ENCODE peak calls at places on chromosomes 16 and 17, in ten cellular contexts. N is GM13977, E is astrocyte, G is uterus, F is foreskin keratinocyte, Q is AG04450, J is endothelial cell, Y is IMR-90, L is right lobe of liver, Z is RWPE1. U is an unnamed sample.

GRCh38 chr16:65119905-65120341 is 1.9 kb downstream of the CDH11 start:
- DNase-seq in L (no peak), G (peak; percentile 22), N (no peak), F (no peak), Z (no peak), Y (peak; percentile 76), Q (no peak), E (peak; percentile 85), J (no peak), U (no peak)

GRCh38 chr17:66950886-66951604 is 13.5 kb upstream of the CACNG4 start:
- DNase-seq in Z (no peak), E (no peak), L (no peak), Q (no peak), J (no peak), Y (no peak), N (no peak), F (no peak), G (no peak), U (no peak)

GRCh38 chr17:20890338-20890737 is 152.5 kb downstream of the USP22 start:
- DNase-seq in G (no peak), L (no peak), Y (no peak), F (no peak), N (no peak), E (no peak), Z (no peak), Q (no peak), J (no peak), U (no peak)

GRCh38 chr16:2933701-2934100 is 22.0 kb downstream of the FLYWCH1 start:
- DNase-seq in Z (no peak), N (no peak), G (no peak), J (no peak), Y (no peak), L (no peak), F (no peak), Q (no peak), E (no peak), U (no peak)

GRCh38 chr17:43380307-43380706 is 18.5 kb upstream of the ARL4D start:
- DNase-seq in N (no peak), Q (no peak), Y (no peak), F (no peak), J (no peak), Z (no peak), L (no peak), E (no peak), G (no peak), U (no peak)

GRCh38 chr16:740459-740763 is 386 bp downstream of the CIAO3 start:
- DNase-seq in Z (no peak), F (no peak), Q (no peak), J (no peak), N (no peak), L (no peak), E (no peak), Y (no peak), G (no peak), U (no peak)

GRCh38 chr16:19700319-19700781 is 17.7 kb downstream of the KNOP1 start:
- DNase-seq in Z (peak; percentile 38), L (peak; percentile 75), Y (peak; percentile 70), F (no peak), E (peak; percentile 80), J (no peak), N (no peak), Q (no peak), G (peak; percentile 55), U (no peak)

GRCh38 chr17:77285594-77286390 is 145.0 kb downstream of the SEC14L1 start:
- DNase-seq in Y (peak; percentile 89), F (peak; percentile 92), J (no peak), L (peak; percentile 85), N (no peak), G (no peak), Q (peak; percentile 50), Z (peak; percentile 82), E (peak; percentile 94), U (no peak)

GRCh38 chr17:77891602-77892001 is 66.9 kb upstream of the TNRC6C start:
- DNase-seq in L (no peak), Q (no peak), Y (no peak), E (no peak), F (no peak), G (no peak), N (no peak), J (no peak), Z (no peak), U (no peak)

GRCh38 chr17:733743-734142 is 1.3 kb downstream of the TLCD3A start:
- DNase-seq in J (no peak), F (no peak), E (no peak), L (no peak), Z (no peak), G (no peak), Y (no peak), Q (no peak), N (no peak), U (no peak)

GRCh38 chr17:58320570-58321323 is 7.8 kb downstream of the TSPOAP1 start:
- DNase-seq in Q (no peak), J (no peak), Y (no peak), G (no peak), E (no peak), L (no peak), N (no peak), Z (no peak), F (no peak), U (no peak)

GRCh38 chr17:81440511-81441244 is 45.4 kb downstream of the BAHCC1 start:
- DNase-seq in Z (no peak), L (no peak), F (no peak), J (peak; percentile 85), N (peak; percentile 77), G (no peak), E (no peak), Y (no peak), Q (no peak), U (no peak)

GRCh38 chr16:50252082-50252611 is 14.2 kb upstream of the ADCY7 start:
- DNase-seq in Q (no peak), N (no peak), F (no peak), Z (no peak), E (no peak), Y (no peak), L (no peak), J (no peak), G (no peak), U (no peak)

GRCh38 chr16:88880226-88881051 is 14.0 kb upstream of the PABPN1L start:
- DNase-seq in Z (no peak), L (peak; percentile 69), J (no peak), E (no peak), N (no peak), F (no peak), G (no peak), Y (no peak), Q (no peak), U (no peak)

GRCh38 chr17:73342549-73343167 is 30.9 kb upstream of the CDC42EP4 start:
- DNase-seq in Z (no peak), F (no peak), G (no peak), L (no peak), E (peak; percentile 62), Q (no peak), J (no peak), Y (peak; percentile 73), N (no peak), U (no peak)
- TF ChIP-seq CTCF in Z (no peak), F (peak; percentile 23), G (peak; percentile 8), L (no peak), E (no peak), Q (peak; percentile 34), J (no peak), Y (peak; percentile 17), N (no peak), U (no peak)

DNA sequence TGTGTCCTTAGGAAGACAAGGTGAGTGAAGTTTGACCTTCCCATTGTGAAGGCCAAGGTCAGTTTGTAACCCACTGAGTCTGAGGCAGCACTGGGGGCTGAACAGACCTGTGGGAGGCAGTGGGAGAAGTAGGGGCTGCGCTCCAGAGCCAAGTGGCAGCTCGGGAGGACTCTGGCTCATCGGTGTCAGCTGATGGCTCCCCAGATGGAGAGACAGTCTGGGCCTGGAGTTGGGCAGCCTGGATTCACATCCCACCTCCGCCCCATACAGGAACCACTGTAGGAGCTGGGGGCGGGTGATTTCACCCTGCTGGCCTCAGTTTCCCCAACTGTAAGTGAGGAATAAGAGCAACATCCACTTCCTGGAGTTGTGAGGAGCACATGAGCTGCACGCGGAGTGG is 128.4 kb downstream of the FOXL1 start:
- DNase-seq in Y (no peak), F (no peak), J (no peak), G (no peak), E (no peak), L (no peak), N (no peak), Q (no peak), Z (no peak), U (no peak)
- TF ChIP-seq CTCF in Y (no peak), F (no peak), J (no peak), G (no peak), E (no peak), L (no peak), N (no peak), Q (no peak), Z (no peak), U (no peak)

GRCh38 chr17:6106212-6106611 is 36.0 kb downstream of the WSCD1 start:
- DNase-seq in Y (no peak), N (no peak), L (no peak), J (no peak), G (no peak), F (no peak), Q (no peak), Z (no peak), E (no peak), U (no peak)

GRCh38 chr17:6102615-6103014 is 32.4 kb downstream of the WSCD1 start:
- DNase-seq in J (no peak), E (no peak), F (no peak), G (no peak), N (no peak), Z (no peak), L (no peak), Q (no peak), Y (no peak), U (no peak)

GRCh38 chr17:6107791-6108190 is 37.6 kb downstream of the WSCD1 start:
- DNase-seq in Q (no peak), L (no peak), E (no peak), F (no peak), G (no peak), Z (no peak), N (no peak), Y (no peak), J (no peak), U (no peak)

GRCh38 chr17:6105608-6106007 is 35.4 kb downstream of the WSCD1 start:
- DNase-seq in Y (no peak), Q (no peak), Z (no peak), E (no peak), G (no peak), F (no peak), L (no peak), J (no peak), N (no peak), U (no peak)

DNA sequence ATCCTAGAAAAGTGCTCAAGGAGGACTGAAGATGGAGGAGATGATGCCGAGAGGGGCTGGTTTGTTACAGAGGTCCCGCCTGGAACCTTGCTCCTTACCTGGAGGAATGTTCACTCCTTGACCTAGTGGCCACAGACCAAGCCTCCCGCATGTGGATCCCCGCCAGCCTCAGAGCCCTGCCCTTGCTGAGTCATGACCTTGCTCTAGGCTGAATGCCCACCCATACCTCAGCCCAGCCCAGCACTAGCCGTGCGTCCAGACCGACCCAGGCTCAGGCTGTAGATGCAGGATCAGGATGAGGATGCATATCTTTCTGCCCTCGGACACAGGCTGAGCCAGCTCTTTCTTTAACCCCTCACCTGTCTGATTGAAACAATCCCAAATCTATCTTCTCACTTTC is 34.8 kb downstream of the WSCD1 start:
- DNase-seq in Z (no peak), N (no peak), L (no peak), G (no peak), Y (no peak), J (no peak), Q (no peak), E (no peak), F (no peak), U (no peak)
- TF ChIP-seq CTCF in Z (no peak), N (no peak), L (no peak), G (no peak), Y (no peak), J (no peak), Q (no peak), E (no peak), F (no peak), U (no peak)

GRCh38 chr17:19785854-19786253 is 37.8 kb upstream of the ALDH3A1 start:
- DNase-seq in L (no peak), Q (no peak), Z (no peak), E (no peak), G (no peak), Y (peak; percentile 4), N (no peak), J (no peak), F (no peak), U (no peak)
- TF ChIP-seq CTCF in L (no peak), Q (peak; percentile 35), Z (no peak), E (no peak), G (no peak), Y (peak; percentile 36), N (no peak), J (no peak), F (peak; percentile 42), U (no peak)

U was measured in esophagus squamous epithelium.